ENCODE peak calls at places on chromosome 21, in eight cellular contexts. One of them, this sample, is unnamed.

GRCh38 chr21:42513151-42513984 is at the start of gene SLC37A1:
- DNase-seq in putamen: no peak
- DNase-seq in HAP-1: no peak
- DNase-seq in H54: no peak
- DNase-seq in DMS153: peak
- DNase-seq in Peyer's patch: peak
- DNase-seq in kidney epithelial cell: no peak
- DNase-seq in T-helper 9 cell: peak
- DNase-seq in this sample: no peak

GRCh38 chr21:30434033-30434631 is 4.1 kb downstream of the KRTAP13-4 start:
- DNase-seq in putamen: no peak
- DNase-seq in HAP-1: no peak
- DNase-seq in H54: peak
- DNase-seq in DMS153: no peak
- DNase-seq in Peyer's patch: no peak
- DNase-seq in kidney epithelial cell: no peak
- DNase-seq in T-helper 9 cell: no peak
- DNase-seq in this sample: peak

GRCh38 chr21:45982256-45982757 is 737 bp downstream of the COL6A1 start:
- DNase-seq in putamen: no peak
- DNase-seq in HAP-1: no peak
- DNase-seq in H54: no peak
- DNase-seq in DMS153: no peak
- DNase-seq in Peyer's patch: peak
- DNase-seq in kidney epithelial cell: no peak
- DNase-seq in T-helper 9 cell: no peak
- DNase-seq in this sample: no peak

GRCh38 chr21:42159560-42160110 is 59.3 kb upstream of the ABCG1 start:
- DNase-seq in putamen: no peak
- DNase-seq in HAP-1: no peak
- DNase-seq in H54: no peak
- DNase-seq in DMS153: no peak
- DNase-seq in Peyer's patch: peak
- DNase-seq in kidney epithelial cell: no peak
- DNase-seq in T-helper 9 cell: no peak
- DNase-seq in this sample: no peak

GRCh38 chr21:32442566-32443318 is 30.2 kb downstream of the EVA1C start:
- DNase-seq in putamen: no peak
- DNase-seq in HAP-1: no peak
- DNase-seq in H54: no peak
- DNase-seq in DMS153: no peak
- DNase-seq in Peyer's patch: no peak
- DNase-seq in kidney epithelial cell: no peak
- DNase-seq in T-helper 9 cell: no peak
- DNase-seq in this sample: no peak

GRCh38 chr21:34909492-34910292 is 139.4 kb downstream of the RUNX1 start:
- DNase-seq in putamen: no peak
- DNase-seq in HAP-1: no peak
- DNase-seq in H54: no peak
- DNase-seq in DMS153: no peak
- DNase-seq in Peyer's patch: no peak
- DNase-seq in kidney epithelial cell: no peak
- DNase-seq in T-helper 9 cell: no peak
- DNase-seq in this sample: no peak

GRCh38 chr21:36188081-36188681 is 31.6 kb downstream of the DOP1B start:
- DNase-seq in putamen: no peak
- DNase-seq in HAP-1: no peak
- DNase-seq in H54: no peak
- DNase-seq in DMS153: peak
- DNase-seq in Peyer's patch: peak
- DNase-seq in kidney epithelial cell: no peak
- DNase-seq in T-helper 9 cell: no peak
- DNase-seq in this sample: no peak

GRCh38 chr21:31557956-31558838 is 101.3 kb upstream of the SOD1 start:
- DNase-seq in putamen: peak
- DNase-seq in HAP-1: no peak
- DNase-seq in H54: no peak
- DNase-seq in DMS153: peak
- DNase-seq in Peyer's patch: peak
- DNase-seq in kidney epithelial cell: no peak
- DNase-seq in T-helper 9 cell: peak
- DNase-seq in this sample: peak

GRCh38 chr21:44846485-44847260 is 26.8 kb downstream of the PTTG1IP start:
- DNase-seq in putamen: no peak
- DNase-seq in HAP-1: no peak
- DNase-seq in H54: no peak
- DNase-seq in DMS153: no peak
- DNase-seq in Peyer's patch: peak
- DNase-seq in kidney epithelial cell: no peak
- DNase-seq in T-helper 9 cell: peak
- DNase-seq in this sample: peak

GRCh38 chr21:35428489-35428888 is 379.4 kb upstream of the RUNX1 start:
- DNase-seq in putamen: no peak
- DNase-seq in HAP-1: no peak
- DNase-seq in H54: no peak
- DNase-seq in DMS153: no peak
- DNase-seq in Peyer's patch: no peak
- DNase-seq in kidney epithelial cell: no peak
- DNase-seq in T-helper 9 cell: no peak
- DNase-seq in this sample: no peak

GRCh38 chr21:9767592-9768375 is 753.6 kb upstream of the TPTE start:
- DNase-seq in putamen: no peak
- DNase-seq in HAP-1: no peak
- DNase-seq in H54: no peak
- DNase-seq in DMS153: no peak
- DNase-seq in Peyer's patch: no peak
- DNase-seq in kidney epithelial cell: no peak
- DNase-seq in T-helper 9 cell: no peak
- DNase-seq in this sample: no peak

GRCh38 chr21:44875341-44875740 is 1.9 kb upstream of the PTTG1IP start:
- DNase-seq in putamen: no peak
- DNase-seq in HAP-1: no peak
- DNase-seq in H54: no peak
- DNase-seq in DMS153: no peak
- DNase-seq in Peyer's patch: no peak
- DNase-seq in kidney epithelial cell: no peak
- DNase-seq in T-helper 9 cell: no peak
- DNase-seq in this sample: peak

GRCh38 chr21:33644383-33645074 is 2.2 kb downstream of the ITSN1 start:
- DNase-seq in putamen: no peak
- DNase-seq in HAP-1: no peak
- DNase-seq in H54: no peak
- DNase-seq in DMS153: no peak
- DNase-seq in Peyer's patch: no peak
- DNase-seq in kidney epithelial cell: no peak
- DNase-seq in T-helper 9 cell: no peak
- DNase-seq in this sample: no peak

GRCh38 chr21:34822957-34823356 is 154.2 kb downstream of the CLIC6 start:
- DNase-seq in putamen: no peak
- DNase-seq in HAP-1: no peak
- DNase-seq in H54: no peak
- DNase-seq in DMS153: no peak
- DNase-seq in Peyer's patch: no peak
- DNase-seq in kidney epithelial cell: peak
- DNase-seq in T-helper 9 cell: no peak
- DNase-seq in this sample: no peak

GRCh38 chr21:45987121-45987711 is 5.6 kb downstream of the COL6A1 start:
- DNase-seq in putamen: no peak
- DNase-seq in HAP-1: no peak
- DNase-seq in H54: no peak
- DNase-seq in DMS153: no peak
- DNase-seq in Peyer's patch: peak
- DNase-seq in kidney epithelial cell: no peak
- DNase-seq in T-helper 9 cell: no peak
- DNase-seq in this sample: no peak

GRCh38 chr21:41634211-41634694 is 126.3 kb upstream of the TMPRSS2 start:
- DNase-seq in putamen: no peak
- DNase-seq in HAP-1: no peak
- DNase-seq in H54: no peak
- DNase-seq in DMS153: no peak
- DNase-seq in Peyer's patch: peak
- DNase-seq in kidney epithelial cell: no peak
- DNase-seq in T-helper 9 cell: no peak
- DNase-seq in this sample: no peak

GRCh38 chr21:17576080-17576835 is 36.4 kb downstream of the BTG3 start:
- DNase-seq in putamen: no peak
- DNase-seq in HAP-1: no peak
- DNase-seq in H54: no peak
- DNase-seq in DMS153: peak
- DNase-seq in Peyer's patch: no peak
- DNase-seq in kidney epithelial cell: no peak
- DNase-seq in T-helper 9 cell: no peak
- DNase-seq in this sample: no peak

GRCh38 chr21:35252831-35253230 is 203.7 kb upstream of the RUNX1 start:
- DNase-seq in putamen: no peak
- DNase-seq in HAP-1: no peak
- DNase-seq in H54: no peak
- DNase-seq in DMS153: no peak
- DNase-seq in Peyer's patch: no peak
- DNase-seq in kidney epithelial cell: no peak
- DNase-seq in T-helper 9 cell: no peak
- DNase-seq in this sample: no peak

GRCh38 chr21:33157303-33157702 is 72.4 kb upstream of the IFNAR2 start:
- DNase-seq in putamen: no peak
- DNase-seq in HAP-1: no peak
- DNase-seq in H54: no peak
- DNase-seq in DMS153: no peak
- DNase-seq in Peyer's patch: no peak
- DNase-seq in kidney epithelial cell: no peak
- DNase-seq in T-helper 9 cell: no peak
- DNase-seq in this sample: no peak

GRCh38 chr21:18782721-18783120 is 379.1 kb upstream of the TMPRSS15 start:
- DNase-seq in putamen: no peak
- DNase-seq in HAP-1: no peak
- DNase-seq in H54: no peak
- DNase-seq in DMS153: no peak
- DNase-seq in Peyer's patch: no peak
- DNase-seq in kidney epithelial cell: no peak
- DNase-seq in T-helper 9 cell: no peak
- DNase-seq in this sample: no peak

This sample was measured in midbrain.